ENCODE peak calls at places on chromosomes 12 and 14, in nine cellular contexts. N is ecto neural progenitor cell; O is hypothalamus; F is BJ; D is NCI-H460; L is colonic mucosa; X is stimulated activated CD8-positive, alpha-beta memory T cell treated with anti-CD3 and anti-CD28 coated beads, Interleukin-15, amount 100 ng/mL, for 24 hours; J is activated CD4-positive, alpha-beta T cell treated with anti-CD3 and anti-CD28 coated beads for 24 hours; Z is lung. H is an unnamed sample.

GRCh38 chr12:69442894-69443293 is 27.3 kb upstream of the FRS2 start:
- DNase-seq in N (no peak), O (no peak), F (no peak), D (no peak), L (no peak), X (no peak), J (no peak), Z (no peak), H (no peak)

GRCh38 chr12:52946334-52946733 is 2.6 kb upstream of the KRT18 start:
- DNase-seq in N (no peak), O (no peak), F (no peak), D (no peak), L (no peak), X (no peak), J (no peak), Z (no peak), H (no peak)

GRCh38 chr12:3655331-3655900 is 97.5 kb downstream of the CRACR2A start:
- DNase-seq in N (peak; percentile 67), O (no peak), F (no peak), D (no peak), L (no peak), X (no peak), J (no peak), Z (no peak), H (no peak)

GRCh38 chr14:93010118-93010475 is 87.1 kb downstream of the CHGA start:
- DNase-seq in N (no peak), O (no peak), F (no peak), D (no peak), L (no peak), X (no peak), J (no peak), Z (no peak), H (no peak)

GRCh38 chr14:93891756-93892504 is 35.2 kb upstream of the FAM181A start:
- DNase-seq in N (no peak), O (no peak), F (no peak), D (no peak), L (no peak), X (no peak), J (no peak), Z (no peak), H (no peak)

GRCh38 chr14:66507181-66507721 is 696 bp upstream of the GPHN start:
- DNase-seq in N (no peak), O (no peak), F (no peak), D (no peak), L (no peak), X (no peak), J (no peak), Z (no peak), H (peak; percentile 2)

GRCh38 chr12:15939111-15939510 is 28.0 kb downstream of the DERA start:
- DNase-seq in N (no peak), O (no peak), F (no peak), D (no peak), L (no peak), X (no peak), J (no peak), Z (no peak), H (no peak)

GRCh38 chr12:105748806-105749600 is 389.8 kb downstream of the NUAK1 start:
- DNase-seq in N (no peak), O (peak; percentile 16), F (no peak), D (no peak), L (no peak), X (no peak), J (no peak), Z (no peak), H (no peak)

GRCh38 chr14:105861985-105862465 is 335.6 kb downstream of the TMEM121 start:
- DNase-seq in N (peak; percentile 11), O (no peak), F (no peak), D (no peak), L (no peak), X (no peak), J (peak; percentile 12), Z (no peak), H (no peak)

GRCh38 chr12:42969357-42969756 is 379.8 kb upstream of the PRICKLE1 start:
- DNase-seq in N (no peak), O (no peak), F (no peak), D (no peak), L (no peak), X (no peak), J (no peak), Z (no peak), H (no peak)

GRCh38 chr14:36493761-36494160 is 26.3 kb downstream of the NKX2-1 start:
- DNase-seq in N (no peak), O (no peak), F (no peak), D (no peak), L (no peak), X (no peak), J (no peak), Z (no peak), H (no peak)

GRCh38 chr14:53295372-53295771 is 142.2 kb upstream of the DDHD1 start:
- DNase-seq in N (no peak), O (no peak), F (no peak), D (no peak), L (no peak), X (no peak), J (no peak), Z (no peak), H (no peak)

GRCh38 chr12:112858776-112859175 is 48.0 kb upstream of the OAS1 start:
- DNase-seq in N (no peak), O (no peak), F (no peak), D (no peak), L (no peak), X (no peak), J (no peak), Z (no peak), H (no peak)

GRCh38 chr12:108854055-108854452 is 3.3 kb downstream of the SSH1 start:
- DNase-seq in N (no peak), O (no peak), F (peak; percentile 60), D (peak; percentile 78), L (no peak), X (no peak), J (no peak), Z (no peak), H (no peak)

GRCh38 chr14:79037593-79037992 is 867.4 kb downstream of the NRXN3 start:
- DNase-seq in N (no peak), O (no peak), F (no peak), D (no peak), L (no peak), X (no peak), J (no peak), Z (no peak), H (no peak)

GRCh38 chr14:55699131-55700057 is 119.4 kb downstream of the KTN1 start:
- DNase-seq in N (no peak), O (no peak), F (no peak), D (no peak), L (no peak), X (no peak), J (no peak), Z (no peak), H (no peak)

GRCh38 chr12:117686911-117687377 is 281.8 kb downstream of the KSR2 start:
- DNase-seq in N (no peak), O (no peak), F (peak; percentile 81), D (no peak), L (peak; percentile 23), X (no peak), J (no peak), Z (no peak), H (no peak)

GRCh38 chr14:74653386-74654138 is 41.5 kb upstream of the LTBP2 start:
- DNase-seq in N (no peak), O (no peak), F (peak; percentile 29), D (no peak), L (no peak), X (no peak), J (no peak), Z (no peak), H (no peak)

GRCh38 chr12:94386422-94386821 is 73.2 kb downstream of the CEP83 start:
- DNase-seq in N (no peak), O (no peak), F (no peak), D (no peak), L (no peak), X (no peak), J (no peak), Z (no peak), H (no peak)

GRCh38 chr12:49456280-49456679 is 82.5 kb upstream of the KCNH3 start:
- DNase-seq in N (peak; percentile 26), O (no peak), F (no peak), D (no peak), L (no peak), X (no peak), J (no peak), Z (no peak), H (no peak)

GRCh38 chr12:46574853-46575252 is 202.3 kb upstream of the SLC38A2 start:
- DNase-seq in N (no peak), O (no peak), F (no peak), D (no peak), L (no peak), X (no peak), J (no peak), Z (no peak), H (no peak)

GRCh38 chr14:56659964-56660551 is 80.5 kb downstream of the TMEM260 start:
- DNase-seq in N (no peak), O (no peak), F (no peak), D (peak; percentile 47), L (no peak), X (no peak), J (no peak), Z (no peak), H (no peak)

GRCh38 chr14:20873370-20874177 is 17.6 kb upstream of the RNASE3 start:
- DNase-seq in N (peak; percentile 91), O (peak; percentile 60), F (no peak), D (peak; percentile 44), L (peak; percentile 84), X (peak; percentile 58), J (peak; percentile 71), Z (peak; percentile 85), H (peak; percentile 70)

GRCh38 chr14:70033561-70033960 is 154.3 kb downstream of the SMOC1 start:
- DNase-seq in N (no peak), O (no peak), F (no peak), D (no peak), L (no peak), X (no peak), J (no peak), Z (no peak), H (no peak)

GRCh38 chr14:94671870-94672444 is 59.8 kb downstream of the SERPINA3 start:
- DNase-seq in N (peak; percentile 51), O (no peak), F (no peak), D (no peak), L (no peak), X (no peak), J (no peak), Z (no peak), H (no peak)

GRCh38 chr12:53208435-53208834 is 1.4 kb upstream of the ITGB7 start:
- DNase-seq in N (no peak), O (no peak), F (no peak), D (no peak), L (no peak), X (no peak), J (no peak), Z (no peak), H (no peak)

GRCh38 chr14:22084393-22085281 is 411.0 kb upstream of the OR4E1 start:
- DNase-seq in N (no peak), O (no peak), F (no peak), D (peak; percentile 59), L (peak; percentile 30), X (no peak), J (no peak), Z (no peak), H (no peak)

GRCh38 chr12:97456792-97457191 is 5.8 kb upstream of the RMST start:
- DNase-seq in N (no peak), O (no peak), F (no peak), D (no peak), L (no peak), X (no peak), J (no peak), Z (no peak), H (no peak)

GRCh38 chr12:87827638-87828264 is 201.4 kb downstream of the C12orf50 start:
- DNase-seq in N (no peak), O (no peak), F (no peak), D (peak; percentile 54), L (no peak), X (no peak), J (no peak), Z (no peak), H (no peak)

GRCh38 chr12:6471992-6472366 is 1.5 kb upstream of the VAMP1 start:
- DNase-seq in N (no peak), O (no peak), F (no peak), D (no peak), L (no peak), X (no peak), J (no peak), Z (no peak), H (no peak)

GRCh38 chr14:84254205-84254788 is 1275.6 kb upstream of the FLRT2 start:
- DNase-seq in N (peak; percentile 72), O (no peak), F (no peak), D (no peak), L (no peak), X (no peak), J (no peak), Z (no peak), H (no peak)